ENCODE peak calls at places on chromosomes 7 and 10, in five cellular contexts. C is hepatocyte, W is brain microvascular endothelial cell, E is uterus, I is esophagus muscularis mucosa. X is an unnamed sample.

GRCh38 chr10:73991846-73992245 is 6.1 kb upstream of the VCL start:
- DNase-seq in C (no peak), W (no peak), E (no peak), I (no peak), X (no peak)

GRCh38 chr10:71597821-71598498 is 121.6 kb downstream of the C10orf105 start:
- DNase-seq in C (no peak), W (no peak), E (peak), I (no peak), X (no peak)

GRCh38 chr10:12835709-12836108 is 165.8 kb downstream of the CCDC3 start:
- DNase-seq in C (no peak), W (peak), E (no peak), I (no peak), X (no peak)

GRCh38 chr10:79905322-79906314 is 43.3 kb downstream of the SFTPD start:
- DNase-seq in C (peak), W (peak), E (no peak), I (no peak), X (no peak)

GRCh38 chr7:24372973-24373372 is 89.0 kb downstream of the NPY start:
- DNase-seq in C (no peak), W (no peak), E (no peak), I (no peak), X (no peak)

GRCh38 chr10:69891057-69891617 is 89.4 kb downstream of the COL13A1 start:
- DNase-seq in C (no peak), W (no peak), E (no peak), I (no peak), X (no peak)

GRCh38 chr7:140317597-140317996 is 80.7 kb downstream of the SLC37A3 start:
- DNase-seq in C (no peak), W (no peak), E (no peak), I (no peak), X (no peak)

GRCh38 chr7:147245274-147245673 is 1128.7 kb downstream of the CNTNAP2 start:
- DNase-seq in C (peak), W (peak), E (peak), I (no peak), X (no peak)

GRCh38 chr10:49370326-49371100 is 25.4 kb downstream of the DRGX start:
- DNase-seq in C (no peak), W (no peak), E (no peak), I (no peak), X (peak)

GRCh38 chr7:68629-69028 is 123.7 kb upstream of the FAM20C start:
- DNase-seq in C (no peak), W (no peak), E (no peak), I (no peak), X (no peak)
- TF ChIP-seq CTCF in C (no peak), W (peak), E (no peak), I (no peak), X (no peak)

GRCh38 chr7:85464042-85464651 is 277.3 kb upstream of the SEMA3D start:
- DNase-seq in C (no peak), W (no peak), E (no peak), I (no peak), X (no peak)
- TF ChIP-seq CTCF in C (peak), W (no peak), E (no peak), I (no peak), X (peak)

GRCh38 chr10:23293145-23293724 is 51.4 kb downstream of the C10orf67 start:
- DNase-seq in C (peak), W (peak), E (no peak), I (no peak), X (no peak)

GRCh38 chr10:23291551-23292334 is 52.9 kb downstream of the C10orf67 start:
- DNase-seq in C (peak), W (no peak), E (no peak), I (no peak), X (no peak)

GRCh38 chr10:23293973-23294372 is 50.6 kb downstream of the C10orf67 start:
- DNase-seq in C (no peak), W (no peak), E (no peak), I (no peak), X (no peak)

GRCh38 chr10:23294638-23295247 is 49.9 kb downstream of the C10orf67 start:
- DNase-seq in C (no peak), W (no peak), E (no peak), I (no peak), X (no peak)
- TF ChIP-seq CTCF in C (peak), W (peak), E (no peak), I (peak), X (peak)

GRCh38 chr7:75876126-75876881 is 2.5 kb upstream of the RHBDD2 start:
- DNase-seq in C (no peak), W (no peak), E (no peak), I (no peak), X (no peak)
- TF ChIP-seq CTCF in C (no peak), W (no peak), E (no peak), I (no peak), X (no peak)

GRCh38 chr7:157468221-157469111 is 131.7 kb downstream of the DNAJB6 start:
- DNase-seq in C (no peak), W (no peak), E (no peak), I (no peak), X (peak)

GRCh38 chr7:157464971-157465481 is 128.2 kb downstream of the DNAJB6 start:
- DNase-seq in C (no peak), W (no peak), E (no peak), I (no peak), X (peak)

GRCh38 chr7:157465597-157466348 is 129.0 kb downstream of the DNAJB6 start:
- DNase-seq in C (no peak), W (no peak), E (no peak), I (no peak), X (peak)

GRCh38 chr7:157467496-157468212 is 130.8 kb downstream of the DNAJB6 start:
- DNase-seq in C (no peak), W (no peak), E (no peak), I (no peak), X (peak)

DNA sequence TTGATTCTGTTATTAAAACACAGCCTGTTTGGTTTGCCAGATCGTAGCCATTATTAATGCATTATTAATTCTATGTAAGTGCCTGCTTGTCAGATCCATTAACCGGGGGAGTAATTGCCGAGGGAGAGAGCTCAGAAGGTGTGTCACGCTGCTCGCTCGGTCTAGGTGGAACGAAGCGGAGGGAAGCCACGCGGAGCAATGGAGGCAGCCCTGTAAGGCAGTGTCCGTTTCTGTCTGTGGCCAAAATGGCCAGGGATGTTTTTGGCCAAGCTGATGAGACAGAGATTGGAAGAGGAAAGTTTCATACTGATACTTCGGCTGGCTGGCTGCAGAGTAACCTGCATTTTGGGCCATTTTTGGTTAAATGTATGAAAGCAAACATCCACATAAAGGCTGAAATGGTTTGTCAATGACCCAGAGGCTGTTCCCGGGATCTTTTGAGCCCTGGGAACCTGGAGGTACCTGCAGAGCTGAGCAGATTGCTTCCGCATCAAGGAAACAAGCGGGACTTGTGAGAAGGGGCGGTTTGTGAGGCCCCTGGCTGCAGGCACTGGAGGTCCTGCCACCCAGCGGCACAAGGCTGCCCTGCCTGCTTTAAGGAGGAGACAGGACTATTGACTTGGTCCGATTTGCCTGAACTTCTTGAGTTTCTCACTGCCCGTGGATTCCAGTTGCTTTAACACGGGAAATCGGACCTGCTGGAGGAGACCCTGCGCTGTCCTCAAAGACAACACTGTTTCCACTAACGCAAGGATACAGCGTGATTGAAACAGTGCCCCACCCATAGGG is 129.9 kb downstream of the DNAJB6 start:
- DNase-seq in C (no peak), W (no peak), E (no peak), I (no peak), X (peak)
- TF ChIP-seq CTCF in C (no peak), W (peak), E (no peak), I (no peak), X (no peak)

GRCh38 chr10:60441515-60441914 is 51.8 kb upstream of the ANK3 start:
- DNase-seq in C (no peak), W (no peak), E (no peak), I (no peak), X (no peak)
- TF ChIP-seq CTCF in C (peak), W (peak), E (no peak), I (peak), X (peak)

GRCh38 chr10:3976171-3976570 is 191.2 kb upstream of the KLF6 start:
- DNase-seq in C (no peak), W (no peak), E (no peak), I (no peak), X (no peak)
- TF ChIP-seq CTCF in C (no peak), W (no peak), E (no peak), I (no peak), X (no peak)

GRCh38 chr10:133060022-133060421 is 27.7 kb upstream of the ADGRA1 start:
- DNase-seq in C (no peak), W (no peak), E (no peak), I (no peak), X (no peak)
- TF ChIP-seq CTCF in C (no peak), W (no peak), E (no peak), I (no peak), X (no peak)

GRCh38 chr10:14837756-14838581 is at the start of the genes CDNF, HSPA14 and MSANTD7:
- DNase-seq in C (peak), W (peak), E (peak), I (peak), X (peak)
- TF ChIP-seq CTCF in C (peak), W (no peak), E (no peak), I (no peak), X (no peak)

X was measured in osteocyte.